ENCODE peak calls at places on chromosome 3, in six cellular contexts. H is NCI-H1105 treated with DMSO at 0.1 percent for 48 hours; C is nephron progenitor cell; K is neuronal stem cell; B is endothelial cell of umbilical vein; L is stimulated activated CD8-positive, alpha-beta memory T cell treated with anti-CD3 and anti-CD28 coated beads, Interleukin-4, amount 100 ng/mL, for 48 hours. R is an unnamed sample.

GRCh38 chr3:77620009-77620408 is 580.1 kb downstream of the ROBO2 start:
- DNase-seq in H (no peak), C (no peak), K (no peak), B (no peak), L (no peak), R (no peak)

GRCh38 chr3:134441321-134441720 is 44.5 kb downstream of the ANAPC13 start:
- DNase-seq in H (no peak), C (no peak), K (no peak), B (no peak), L (no peak), R (no peak)

GRCh38 chr3:4986611-4987373 is 7.6 kb downstream of the BHLHE40 start:
- DNase-seq in H (peak; percentile 76), C (peak; percentile 90), K (peak; percentile 85), B (peak; percentile 97), L (peak; percentile 87), R (peak; percentile 74)

GRCh38 chr3:67109651-67110204 is 111.6 kb downstream of the KBTBD8 start:
- DNase-seq in H (peak; percentile 46), C (no peak), K (peak; percentile 40), B (peak; percentile 69), L (no peak), R (no peak)

GRCh38 chr3:60086811-60087210 is 1037.0 kb upstream of the CFAP20DC start:
- DNase-seq in H (no peak), C (no peak), K (no peak), B (no peak), L (peak; percentile 56), R (no peak)

GRCh38 chr3:10855871-10856662 is 40.0 kb downstream of the SLC6A11 start:
- DNase-seq in H (no peak), C (no peak), K (no peak), B (no peak), L (no peak), R (no peak)

GRCh38 chr3:23888617-23889228 is 28.1 kb downstream of the NKIRAS1 start:
- DNase-seq in H (peak; percentile 31), C (no peak), K (no peak), B (peak; percentile 79), L (no peak), R (no peak)

GRCh38 chr3:3798641-3799113 is 554 bp upstream of the LRRN1 start:
- DNase-seq in H (peak; percentile 54), C (peak; percentile 60), K (no peak), B (no peak), L (peak; percentile 49), R (no peak)

GRCh38 chr3:39814007-39814406 is 4.6 kb downstream of the MYRIP start:
- DNase-seq in H (peak; percentile 30), C (no peak), K (no peak), B (peak; percentile 96), L (no peak), R (no peak)

GRCh38 chr3:55571913-55572312 is 84.8 kb upstream of the WNT5A start:
- DNase-seq in H (no peak), C (peak; percentile 49), K (peak; percentile 52), B (no peak), L (no peak), R (peak; percentile 11)

GRCh38 chr3:169272533-169272932 is 391.0 kb downstream of the MECOM start:
- DNase-seq in H (no peak), C (no peak), K (no peak), B (no peak), L (no peak), R (no peak)

GRCh38 chr3:143135150-143135549 is 15.6 kb downstream of the CHST2 start:
- DNase-seq in H (no peak), C (no peak), K (no peak), B (peak; percentile 81), L (no peak), R (no peak)

GRCh38 chr3:166829896-166830295 is 550.2 kb downstream of the ZBBX start:
- DNase-seq in H (no peak), C (no peak), K (no peak), B (no peak), L (no peak), R (no peak)

GRCh38 chr3:56997675-56998074 is 62.8 kb upstream of the SPATA12 start:
- DNase-seq in H (no peak), C (no peak), K (no peak), B (no peak), L (no peak), R (no peak)

GRCh38 chr3:170221924-170222646 is at the start of gene PRKCI:
- DNase-seq in H (peak; percentile 98), C (peak; percentile 94), K (peak; percentile 97), B (peak; percentile 97), L (peak; percentile 91), R (peak; percentile 86)

GRCh38 chr3:105385868-105386508 is 19.3 kb downstream of the ALCAM start:
- DNase-seq in H (no peak), C (no peak), K (no peak), B (no peak), L (no peak), R (no peak)

GRCh38 chr3:40524571-40525285 is at the start of gene ZNF621:
- DNase-seq in H (peak; percentile 67), C (peak; percentile 92), K (peak; percentile 81), B (peak; percentile 87), L (peak; percentile 89), R (peak; percentile 86)

GRCh38 chr3:170634663-170635096 is 48.8 kb upstream of the SLC7A14 start:
- DNase-seq in H (no peak), C (no peak), K (no peak), B (no peak), L (no peak), R (no peak)

GRCh38 chr3:50166309-50167019 is 11.3 kb downstream of the SEMA3F start:
- DNase-seq in H (no peak), C (peak; percentile 75), K (no peak), B (no peak), L (no peak), R (no peak)

GRCh38 chr3:157390713-157391515 is 45.7 kb upstream of the PTX3 start:
- DNase-seq in H (no peak), C (no peak), K (no peak), B (no peak), L (no peak), R (no peak)

GRCh38 chr3:56702487-56703315 is 19.6 kb upstream of the TASOR start:
- DNase-seq in H (peak; percentile 52), C (peak; percentile 39), K (peak; percentile 51), B (peak; percentile 66), L (peak; percentile 50), R (peak; percentile 42)

GRCh38 chr3:99330281-99330680 is 308.1 kb upstream of the COL8A1 start:
- DNase-seq in H (no peak), C (no peak), K (no peak), B (peak; percentile 90), L (no peak), R (no peak)

GRCh38 chr3:30539772-30540171 is 66.6 kb upstream of the TGFBR2 start:
- DNase-seq in H (no peak), C (no peak), K (no peak), B (peak; percentile 91), L (no peak), R (no peak)

GRCh38 chr3:120448707-120449650 is 1.8 kb downstream of the FSTL1 start:
- DNase-seq in H (no peak), C (peak; percentile 8), K (no peak), B (peak; percentile 58), L (no peak), R (no peak)

GRCh38 chr3:127288921-127289645 is 1.2 kb upstream of the PRR20G start:
- DNase-seq in H (no peak), C (no peak), K (no peak), B (no peak), L (no peak), R (no peak)